ENCODE peak calls at places on chromosomes 5 and 9, in four cellular contexts. U is IMR-90, E is A549, H is GM12878. D is an unnamed sample.

GRCh38 chr9:36142510-36143161 is 6.1 kb downstream of the GLIPR2 start:
- DNase-seq in E (no peak), U (no peak), H (no peak), D (no peak)

GRCh38 chr5:135570453-135570764 is 8.4 kb downstream of the CXCL14 start:
- DNase-seq in E (no peak), U (no peak), H (no peak), D (no peak)

GRCh38 chr5:107985144-107985543 is 314.4 kb upstream of the EFNA5 start:
- DNase-seq in E (no peak), U (no peak), H (no peak), D (peak)

GRCh38 chr9:17742065-17742464 is 163.2 kb downstream of the SH3GL2 start:
- DNase-seq in H (no peak), U (no peak), E (peak), D (no peak)

GRCh38 chr5:134917070-134917831 is 12.3 kb downstream of the PCBD2 start:
- DNase-seq in H (no peak), U (no peak), E (no peak), D (no peak)

GRCh38 chr5:61331407-61332368 is at the start of gene ZSWIM6:
- DNase-seq in H (peak), E (peak), U (peak), D (peak)

GRCh38 chr5:142697846-142698245 is 12.0 kb upstream of the FGF1 start:
- DNase-seq in E (no peak), H (no peak), U (peak), D (no peak)

GRCh38 chr5:125829349-125829748 is 593.9 kb upstream of the GRAMD2B start:
- DNase-seq in U (no peak), E (no peak), H (no peak), D (no peak)

GRCh38 chr5:168530751-168531150 is 1.6 kb downstream of the FBLL1 start:
- DNase-seq in H (no peak), E (no peak), U (peak), D (no peak)

GRCh38 chr5:113909782-113910181 is 396.3 kb downstream of the YTHDC2 start:
- DNase-seq in E (no peak), U (peak), H (no peak), D (no peak)

GRCh38 chr5:73637565-73637964 is 11.6 kb downstream of the ARHGEF28 start:
- DNase-seq in U (no peak), H (no peak), E (no peak), D (no peak)

GRCh38 chr9:136078498-136079011 is 16.5 kb downstream of the NACC2 start:
- DNase-seq in H (no peak), U (no peak), E (no peak), D (no peak)

GRCh38 chr9:135065804-135066203 is 21.7 kb upstream of the OLFM1 start:
- DNase-seq in H (no peak), E (no peak), U (no peak), D (no peak)

GRCh38 chr5:123670981-123671557 is 159.1 kb downstream of the CSNK1G3 start:
- DNase-seq in U (peak), E (peak), H (no peak), D (peak)

GRCh38 chr5:137209232-137209810 is 289.8 kb downstream of the SPOCK1 start:
- DNase-seq in H (no peak), U (no peak), E (no peak), D (no peak)

GRCh38 chr9:16023466-16023865 is 470.6 kb downstream of the CCDC171 start:
- DNase-seq in H (no peak), U (peak), E (no peak), D (no peak)
- TF ChIP-seq CEBPB in H (no peak), U (no peak), E (no peak), D (no peak)

GRCh38 chr5:174724484-174725260 is at the start of gene MSX2:
- DNase-seq in E (peak), H (no peak), U (peak), D (peak)
- TF ChIP-seq CEBPB in E (no peak), H (no peak), U (no peak), D (no peak)

GRCh38 chr9:114285166-114285867 is 37.6 kb upstream of the ORM1 start:
- DNase-seq in H (no peak), E (peak), U (peak), D (no peak)
- TF ChIP-seq CEBPB in H (no peak), E (no peak), U (no peak), D (no peak)

GRCh38 chr5:132775439-132776076 is 1.5 kb downstream of the SEPTIN8 start:
- DNase-seq in U (no peak), H (no peak), E (no peak), D (no peak)

GRCh38 chr5:132773601-132774355 is 3.3 kb downstream of the SEPTIN8 start:
- DNase-seq in U (no peak), E (no peak), H (no peak), D (no peak)

GRCh38 chr5:132776077-132776931 is 735 bp downstream of the SEPTIN8 start:
- DNase-seq in H (no peak), E (peak), U (no peak), D (no peak)

GRCh38 chr5:132774406-132774805 is 2.6 kb downstream of the SEPTIN8 start:
- DNase-seq in E (no peak), H (no peak), U (no peak), D (no peak)

DNA sequence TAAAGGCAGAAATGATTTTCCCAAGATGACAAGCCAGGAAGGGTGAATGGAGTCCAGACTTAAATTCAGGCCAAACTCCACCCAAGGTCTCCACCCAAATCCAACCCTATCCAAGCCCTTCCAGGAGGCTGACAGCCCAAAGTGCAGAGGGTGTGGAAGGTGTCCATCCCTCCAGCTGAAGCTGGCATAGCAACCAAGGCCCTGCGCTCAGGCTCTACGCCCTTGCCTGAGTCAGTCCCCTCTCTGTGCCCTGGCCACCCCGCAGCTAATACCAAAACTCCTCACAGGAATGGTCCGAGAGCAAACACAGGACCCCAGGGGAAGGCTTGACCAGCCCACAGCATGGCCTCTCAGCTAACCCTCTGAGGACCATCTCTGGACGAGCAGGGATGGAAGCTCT is 2.1 kb downstream of the SEPTIN8 start:
- DNase-seq in E (no peak), U (no peak), H (no peak), D (no peak)
- TF ChIP-seq CEBPB in E (no peak), U (no peak), H (no peak), D (no peak)

D was measured in HCT116.